ENCODE peak calls at places on chromosomes 4 and X, in nine cellular contexts. I is suprapubic skin, P is transverse colon, T is HepG2, G is spleen, C is endothelial cell of umbilical vein, Z is SK-N-SH, Y is vagina, Q is SK-N-MC. E is an unnamed sample.

GRCh38 chrX:67700607-67701006 is 156.8 kb downstream of the AR start:
- DNase-seq in I (no peak), P (no peak), T (no peak), G (no peak), C (no peak), Z (no peak), Y (no peak), Q (no peak), E (no peak)

GRCh38 chr4:20623936-20624335 is 76.3 kb upstream of the PACRGL start:
- DNase-seq in I (no peak), P (no peak), T (no peak), G (no peak), C (no peak), Z (no peak), Y (no peak), Q (no peak), E (no peak)

GRCh38 chr4:70704333-70705145 is 16.2 kb downstream of the UTP3 start:
- DNase-seq in I (peak; percentile 87), P (peak; percentile 88), T (peak; percentile 67), G (peak; percentile 95), C (peak; percentile 81), Z (peak; percentile 94), Y (no peak), Q (no peak), E (peak; percentile 61)

GRCh38 chrX:48648299-48648698 is 35.3 kb upstream of the WAS start:
- DNase-seq in I (no peak), P (peak; percentile 21), T (peak; percentile 28), G (peak; percentile 73), C (peak; percentile 43), Z (peak; percentile 49), Y (no peak), Q (no peak), E (no peak)

GRCh38 chrX:133881893-133882292 is 103.5 kb downstream of the GPC3 start:
- DNase-seq in I (no peak), P (no peak), T (no peak), G (no peak), C (no peak), Z (no peak), Y (no peak), Q (no peak), E (no peak)

GRCh38 chr4:583820-584219 is 7.7 kb upstream of the TMEM271 start:
- DNase-seq in I (no peak), P (no peak), T (no peak), G (no peak), C (no peak), Z (no peak), Y (no peak), Q (no peak), E (no peak)

GRCh38 chrX:5425119-5425518 is 803.5 kb downstream of the NLGN4X start:
- DNase-seq in I (no peak), P (no peak), T (no peak), G (no peak), C (no peak), Z (no peak), Y (no peak), Q (no peak), E (no peak)

GRCh38 chr4:88200186-88200585 is 41.7 kb upstream of the ABCG2 start:
- DNase-seq in I (no peak), P (no peak), T (no peak), G (no peak), C (no peak), Z (no peak), Y (no peak), Q (no peak), E (no peak)

GRCh38 chrX:50103866-50104566 is 96.8 kb downstream of the AKAP4 start:
- DNase-seq in I (no peak), P (no peak), T (no peak), G (no peak), C (peak; percentile 61), Z (peak; percentile 10), Y (no peak), Q (no peak), E (no peak)

GRCh38 chr4:60790608-60791007 is 409.5 kb upstream of the ADGRL3 start:
- DNase-seq in I (no peak), P (no peak), T (no peak), G (no peak), C (no peak), Z (no peak), Y (no peak), Q (no peak), E (no peak)

GRCh38 chr4:152115794-152116193 is 355.0 kb upstream of the GATB start:
- DNase-seq in I (no peak), P (no peak), T (no peak), G (no peak), C (peak; percentile 19), Z (no peak), Y (no peak), Q (peak; percentile 22), E (no peak)

GRCh38 chrX:3161686-3162085 is 120.4 kb downstream of the ARSF start:
- DNase-seq in I (no peak), P (no peak), T (no peak), G (no peak), C (no peak), Z (no peak), Y (no peak), Q (no peak), E (no peak)

GRCh38 chr4:94446386-94446785 is 5.4 kb upstream of the PDLIM5 start:
- DNase-seq in I (no peak), P (no peak), T (no peak), G (no peak), C (no peak), Z (no peak), Y (no peak), Q (no peak), E (no peak)

GRCh38 chrX:22063284-22063683 is 31.2 kb downstream of the PHEX start:
- DNase-seq in I (no peak), P (no peak), T (no peak), G (no peak), C (no peak), Z (no peak), Y (no peak), Q (no peak), E (peak; percentile 30)

GRCh38 chrX:19723427-19723826 is 164.0 kb downstream of the SH3KBP1 start:
- DNase-seq in I (no peak), P (no peak), T (no peak), G (no peak), C (no peak), Z (no peak), Y (no peak), Q (no peak), E (no peak)

GRCh38 chr4:76251448-76252270 is at the start of gene FAM47E:
- DNase-seq in I (peak; percentile 84), P (peak; percentile 86), T (peak; percentile 57), G (peak; percentile 90), C (peak; percentile 44), Z (peak; percentile 90), Y (no peak), Q (no peak), E (peak; percentile 33)

GRCh38 chr4:182944484-182945227 is 27.5 kb upstream of the DCTD start:
- DNase-seq in I (no peak), P (no peak), T (no peak), G (no peak), C (no peak), Z (no peak), Y (no peak), Q (no peak), E (no peak)

GRCh38 chrX:21781525-21781924 is 23.6 kb upstream of the SMPX start:
- DNase-seq in I (no peak), P (no peak), T (no peak), G (no peak), C (no peak), Z (no peak), Y (no peak), Q (no peak), E (no peak)

DNA sequence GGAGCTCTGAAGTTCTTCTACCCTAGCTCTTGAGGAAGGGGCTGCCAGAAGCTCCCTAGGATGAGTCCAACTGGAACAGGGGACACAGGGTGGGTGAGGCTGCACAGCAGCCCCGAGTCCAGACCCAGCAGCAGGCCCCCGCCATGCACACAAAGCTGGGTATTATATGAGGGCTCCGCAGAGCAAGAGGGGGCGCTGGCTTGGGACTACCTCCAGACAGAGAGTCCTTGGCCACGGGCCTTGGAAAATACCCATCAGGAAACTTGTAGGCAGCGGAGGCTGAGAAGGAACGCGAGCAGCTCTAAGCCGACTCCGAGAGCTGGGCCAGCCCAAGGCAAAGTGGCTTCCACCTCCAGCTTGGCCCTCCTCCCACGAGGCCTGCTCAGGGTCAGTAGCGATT is 8.1 kb downstream of the HCFC1 start:
- DNase-seq in I (no peak), P (no peak), T (no peak), G (peak; percentile 61), C (no peak), Z (no peak), Y (no peak), Q (no peak), E (no peak)
- TF ChIP-seq POLR2AphosphoS5 in I (no peak), P (no peak), T (no peak), G (no peak), C (no peak), Z (no peak), Y (no peak), Q (no peak), E (no peak)

GRCh38 chr4:57602133-57602532 is 491.9 kb upstream of the IGFBP7 start:
- DNase-seq in I (no peak), P (no peak), T (no peak), G (no peak), C (no peak), Z (no peak), Y (no peak), Q (no peak), E (no peak)
- TF ChIP-seq POLR2AphosphoS5 in I (no peak), P (no peak), T (no peak), G (no peak), C (no peak), Z (no peak), Y (no peak), Q (no peak), E (no peak)

DNA sequence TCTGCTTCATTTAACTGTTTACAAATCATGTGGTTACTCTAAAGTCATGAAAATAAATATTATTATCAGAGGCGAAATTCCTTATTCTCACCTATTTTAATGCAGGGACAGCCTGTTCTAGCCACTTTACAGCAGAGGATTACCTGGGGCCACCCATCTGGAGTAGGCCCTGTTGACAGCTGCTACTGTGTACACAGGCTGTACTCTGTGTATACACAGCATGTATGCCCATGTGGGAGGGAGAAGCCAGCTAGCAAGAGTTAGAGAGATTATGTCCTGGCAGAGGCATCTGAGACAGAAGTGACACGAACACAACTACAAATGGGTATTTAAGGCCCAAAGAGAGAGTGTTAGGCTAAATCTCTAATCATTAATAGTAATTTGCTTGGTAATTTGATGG is 62.1 kb downstream of the GPRIN3 start:
- DNase-seq in I (no peak), P (no peak), T (peak; percentile 1), G (no peak), C (no peak), Z (no peak), Y (no peak), Q (no peak), E (no peak)
- TF ChIP-seq POLR2AphosphoS5 in I (no peak), P (peak; percentile 27), T (no peak), G (no peak), C (no peak), Z (no peak), Y (no peak), Q (no peak), E (no peak)

DNA sequence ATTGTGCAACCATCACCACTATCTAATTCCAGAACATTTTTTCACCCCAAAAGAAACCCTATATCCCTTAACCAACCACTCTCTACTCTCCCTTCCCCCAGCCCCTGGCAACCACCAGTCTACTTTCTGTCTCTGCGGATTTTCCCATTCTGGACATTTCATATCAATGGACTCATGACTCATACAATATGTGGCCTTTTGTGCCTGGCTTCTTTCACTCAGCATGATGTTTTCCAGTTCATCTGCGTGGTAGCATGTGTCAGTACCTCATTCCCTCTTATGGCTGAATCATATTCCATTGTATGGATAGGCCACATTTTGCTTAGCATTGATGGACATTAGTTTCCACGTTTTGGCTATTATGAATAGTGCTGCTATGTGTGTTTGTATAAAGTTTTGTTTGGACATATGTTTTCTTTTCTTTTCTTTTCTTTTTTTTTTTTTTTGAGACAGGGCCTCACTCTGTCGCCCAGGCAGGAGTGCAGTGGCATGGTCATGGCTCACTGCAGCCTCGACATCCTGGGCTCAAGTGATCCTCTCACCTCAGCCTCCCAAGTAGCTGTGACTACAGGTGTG is 335.4 kb downstream of the BCOR start:
- DNase-seq in I (no peak), P (no peak), T (no peak), G (no peak), C (peak; percentile 74), Z (no peak), Y (no peak), Q (no peak), E (no peak)
- TF ChIP-seq POLR2AphosphoS5 in I (no peak), P (no peak), T (no peak), G (no peak), C (no peak), Z (peak; percentile 60), Y (no peak), Q (no peak), E (no peak)